ENCODE peak calls at places on chromosomes 6 and 20, in eight cellular contexts. One of them, this sample, is unnamed.

GRCh38 chr6:137883400-137883888 is 16.4 kb downstream of the TNFAIP3 start:
- DNase-seq in left ventricle myocardium inferior: peak; percentile 30
- DNase-seq in endothelial cell of umbilical vein: peak; percentile 79
- DNase-seq in K562: no peak
- DNase-seq in stomach: no peak
- DNase-seq in PC-9: no peak
- DNase-seq in tibial artery: no peak
- DNase-seq in ovary: no peak
- DNase-seq in this sample: no peak

GRCh38 chr6:35185971-35186370 is 27.8 kb upstream of the SCUBE3 start:
- DNase-seq in K562: no peak
- DNase-seq in endothelial cell of umbilical vein: no peak
- DNase-seq in PC-9: no peak
- DNase-seq in tibial artery: no peak
- DNase-seq in stomach: no peak
- DNase-seq in ovary: no peak
- DNase-seq in left ventricle myocardium inferior: no peak
- DNase-seq in this sample: no peak

GRCh38 chr6:151161363-151161762 is 78.4 kb upstream of the AKAP12 start:
- DNase-seq in endothelial cell of umbilical vein: no peak
- DNase-seq in K562: no peak
- DNase-seq in ovary: no peak
- DNase-seq in PC-9: no peak
- DNase-seq in stomach: no peak
- DNase-seq in tibial artery: no peak
- DNase-seq in left ventricle myocardium inferior: no peak
- DNase-seq in this sample: no peak

GRCh38 chr6:140441256-140441655 is 1066.8 kb upstream of the CITED2 start:
- DNase-seq in tibial artery: peak; percentile 67
- DNase-seq in endothelial cell of umbilical vein: peak; percentile 57
- DNase-seq in stomach: peak; percentile 46
- DNase-seq in PC-9: no peak
- DNase-seq in K562: no peak
- DNase-seq in left ventricle myocardium inferior: peak; percentile 46
- DNase-seq in ovary: peak; percentile 46
- DNase-seq in this sample: peak; percentile 43

GRCh38 chr6:167116109-167116837 is 6.6 kb upstream of the CCR6 start:
- DNase-seq in PC-9: no peak
- DNase-seq in stomach: no peak
- DNase-seq in left ventricle myocardium inferior: no peak
- DNase-seq in endothelial cell of umbilical vein: no peak
- DNase-seq in tibial artery: no peak
- DNase-seq in K562: no peak
- DNase-seq in ovary: peak; percentile 60
- DNase-seq in this sample: peak; percentile 48

GRCh38 chr20:53942121-53942816 is 128.1 kb downstream of the BCAS1 start:
- DNase-seq in tibial artery: no peak
- DNase-seq in stomach: no peak
- DNase-seq in K562: no peak
- DNase-seq in left ventricle myocardium inferior: no peak
- DNase-seq in endothelial cell of umbilical vein: peak; percentile 28
- DNase-seq in PC-9: no peak
- DNase-seq in ovary: no peak
- DNase-seq in this sample: no peak

GRCh38 chr6:158500016-158500735 is 59.7 kb upstream of the TMEM181 start:
- DNase-seq in PC-9: no peak
- DNase-seq in endothelial cell of umbilical vein: no peak
- DNase-seq in stomach: no peak
- DNase-seq in left ventricle myocardium inferior: no peak
- DNase-seq in ovary: no peak
- DNase-seq in tibial artery: no peak
- DNase-seq in K562: no peak
- DNase-seq in this sample: no peak

GRCh38 chr6:163181666-163182180 is 232.8 kb upstream of the QKI start:
- DNase-seq in ovary: no peak
- DNase-seq in endothelial cell of umbilical vein: no peak
- DNase-seq in tibial artery: no peak
- DNase-seq in K562: no peak
- DNase-seq in left ventricle myocardium inferior: no peak
- DNase-seq in PC-9: no peak
- DNase-seq in stomach: no peak
- DNase-seq in this sample: no peak

GRCh38 chr6:16688984-16689636 is 72.2 kb downstream of the ATXN1 start:
- DNase-seq in endothelial cell of umbilical vein: peak; percentile 94
- DNase-seq in tibial artery: no peak
- DNase-seq in left ventricle myocardium inferior: no peak
- DNase-seq in stomach: no peak
- DNase-seq in K562: no peak
- DNase-seq in PC-9: peak; percentile 38
- DNase-seq in ovary: no peak
- DNase-seq in this sample: no peak

GRCh38 chr20:32780749-32781402 is 18.7 kb downstream of the DNMT3B start:
- DNase-seq in left ventricle myocardium inferior: no peak
- DNase-seq in stomach: no peak
- DNase-seq in endothelial cell of umbilical vein: no peak
- DNase-seq in tibial artery: no peak
- DNase-seq in K562: no peak
- DNase-seq in ovary: no peak
- DNase-seq in PC-9: no peak
- DNase-seq in this sample: no peak

GRCh38 chr6:31477521-31477920 is 20.4 kb upstream of the MICB start:
- DNase-seq in PC-9: no peak
- DNase-seq in left ventricle myocardium inferior: no peak
- DNase-seq in endothelial cell of umbilical vein: no peak
- DNase-seq in tibial artery: no peak
- DNase-seq in stomach: no peak
- DNase-seq in K562: no peak
- DNase-seq in ovary: no peak
- DNase-seq in this sample: no peak

GRCh38 chr20:47493175-47493953 is 8.3 kb upstream of the NCOA3 start:
- DNase-seq in tibial artery: peak; percentile 94
- DNase-seq in PC-9: peak; percentile 94
- DNase-seq in stomach: peak; percentile 94
- DNase-seq in ovary: peak; percentile 93
- DNase-seq in left ventricle myocardium inferior: peak; percentile 92
- DNase-seq in endothelial cell of umbilical vein: peak; percentile 49
- DNase-seq in K562: peak; percentile 53
- DNase-seq in this sample: peak; percentile 94

GRCh38 chr6:144284753-144285547 is at the start of gene UTRN:
- DNase-seq in endothelial cell of umbilical vein: peak; percentile 83
- DNase-seq in K562: peak; percentile 45
- DNase-seq in left ventricle myocardium inferior: peak; percentile 85
- DNase-seq in ovary: peak; percentile 75
- DNase-seq in stomach: peak; percentile 75
- DNase-seq in PC-9: peak; percentile 68
- DNase-seq in tibial artery: peak; percentile 91
- DNase-seq in this sample: peak; percentile 83

GRCh38 chr20:61500791-61501321 is 248.8 kb downstream of the CDH4 start:
- DNase-seq in tibial artery: no peak
- DNase-seq in stomach: no peak
- DNase-seq in PC-9: no peak
- DNase-seq in left ventricle myocardium inferior: no peak
- DNase-seq in endothelial cell of umbilical vein: no peak
- DNase-seq in ovary: no peak
- DNase-seq in K562: no peak
- DNase-seq in this sample: no peak

GRCh38 chr6:110221738-110222137 is 41.5 kb downstream of the CDC40 start:
- DNase-seq in tibial artery: no peak
- DNase-seq in ovary: no peak
- DNase-seq in PC-9: no peak
- DNase-seq in stomach: no peak
- DNase-seq in left ventricle myocardium inferior: no peak
- DNase-seq in endothelial cell of umbilical vein: no peak
- DNase-seq in K562: no peak
- DNase-seq in this sample: no peak

GRCh38 chr20:34004227-34004626 is 10.5 kb downstream of the RALY start:
- DNase-seq in tibial artery: no peak
- DNase-seq in stomach: no peak
- DNase-seq in ovary: no peak
- DNase-seq in left ventricle myocardium inferior: no peak
- DNase-seq in PC-9: no peak
- DNase-seq in K562: no peak
- DNase-seq in endothelial cell of umbilical vein: no peak
- DNase-seq in this sample: no peak

GRCh38 chr20:24032412-24032898 is 43.9 kb upstream of the GGTLC1 start:
- DNase-seq in tibial artery: no peak
- DNase-seq in left ventricle myocardium inferior: no peak
- DNase-seq in ovary: no peak
- DNase-seq in stomach: no peak
- DNase-seq in K562: no peak
- DNase-seq in endothelial cell of umbilical vein: no peak
- DNase-seq in PC-9: no peak
- DNase-seq in this sample: no peak

DNA sequence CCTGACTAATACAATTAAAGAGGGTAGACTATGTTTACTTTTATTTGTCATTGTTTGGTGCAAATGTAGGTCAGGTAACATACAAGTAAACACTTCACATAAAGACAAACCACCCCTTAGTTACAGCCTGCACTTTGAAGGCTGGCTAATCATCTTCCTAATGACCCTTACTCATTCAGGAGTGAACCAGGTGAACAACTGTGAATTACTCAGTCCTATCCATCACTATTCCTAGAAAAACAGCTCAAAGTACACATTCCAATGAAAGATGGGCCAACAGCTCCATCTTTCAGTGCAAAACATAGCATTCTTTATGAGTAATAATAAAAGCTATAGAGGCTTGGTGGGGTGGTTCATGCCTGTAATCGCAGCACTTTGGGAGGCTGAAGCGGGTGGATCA is 78.2 kb downstream of the FRK start:
- DNase-seq in PC-9: no peak
- DNase-seq in stomach: no peak
- DNase-seq in tibial artery: no peak
- DNase-seq in endothelial cell of umbilical vein: no peak
- DNase-seq in K562: no peak
- DNase-seq in ovary: no peak
- DNase-seq in left ventricle myocardium inferior: no peak
- DNase-seq in this sample: no peak
- TF ChIP-seq CTCF in PC-9: no peak
- TF ChIP-seq CTCF in stomach: no peak
- TF ChIP-seq CTCF in tibial artery: no peak
- TF ChIP-seq CTCF in endothelial cell of umbilical vein: no peak
- TF ChIP-seq CTCF in K562: no peak
- TF ChIP-seq CTCF in ovary: no peak
- TF ChIP-seq CTCF in left ventricle myocardium inferior: no peak
- TF ChIP-seq CTCF in this sample: no peak

GRCh38 chr6:42278131-42278853 is 60.6 kb upstream of the MRPS10 start:
- DNase-seq in K562: no peak
- DNase-seq in ovary: no peak
- DNase-seq in stomach: no peak
- DNase-seq in tibial artery: no peak
- DNase-seq in endothelial cell of umbilical vein: no peak
- DNase-seq in PC-9: no peak
- DNase-seq in left ventricle myocardium inferior: no peak
- DNase-seq in this sample: no peak
- H3K27ac ChIP-seq in K562: no peak overlapping the region
- H3K27ac ChIP-seq in ovary: no peak overlapping the region
- H3K27ac ChIP-seq in stomach: peak overlapping the region; percentile 9
- H3K27ac ChIP-seq in tibial artery: no peak overlapping the region
- H3K27ac ChIP-seq in endothelial cell of umbilical vein: no peak overlapping the region
- H3K27ac ChIP-seq in PC-9: no peak overlapping the region
- H3K27ac ChIP-seq in left ventricle myocardium inferior: peak overlapping the region; percentile 66
- H3K27ac ChIP-seq in this sample: no peak overlapping the region

GRCh38 chr20:40706977-40707582 is 18.0 kb upstream of the MAFB start:
- DNase-seq in left ventricle myocardium inferior: no peak
- DNase-seq in stomach: no peak
- DNase-seq in tibial artery: no peak
- DNase-seq in K562: no peak
- DNase-seq in ovary: no peak
- DNase-seq in PC-9: no peak
- DNase-seq in endothelial cell of umbilical vein: no peak
- DNase-seq in this sample: peak; percentile 12
- TF ChIP-seq CTCF in left ventricle myocardium inferior: no peak
- TF ChIP-seq CTCF in stomach: no peak
- TF ChIP-seq CTCF in tibial artery: no peak
- TF ChIP-seq CTCF in K562: no peak
- TF ChIP-seq CTCF in ovary: no peak
- TF ChIP-seq CTCF in PC-9: no peak
- TF ChIP-seq CTCF in endothelial cell of umbilical vein: no peak
- TF ChIP-seq CTCF in this sample: peak; percentile 36

DNA sequence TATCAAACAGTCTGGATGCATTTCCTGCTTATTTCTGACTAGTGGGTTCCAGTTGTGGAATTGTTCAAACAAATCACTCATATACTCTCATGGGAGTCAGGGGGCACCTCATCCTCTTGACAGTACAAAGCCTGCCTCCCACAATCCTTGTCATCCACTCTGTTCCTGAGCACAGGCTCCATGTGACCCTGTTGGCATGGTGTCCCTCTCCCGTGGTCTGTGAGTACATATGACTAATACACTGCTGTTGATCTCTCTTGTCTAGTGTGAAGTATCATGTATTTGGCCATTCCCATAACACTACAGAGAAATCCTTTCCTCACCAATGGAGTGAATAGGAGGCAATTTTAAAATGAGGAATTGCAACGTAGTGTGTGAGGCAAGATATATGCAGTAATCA is 185.3 kb downstream of the OGFRL1 start:
- DNase-seq in ovary: no peak
- DNase-seq in stomach: no peak
- DNase-seq in K562: no peak
- DNase-seq in left ventricle myocardium inferior: peak; percentile 29
- DNase-seq in PC-9: no peak
- DNase-seq in tibial artery: peak; percentile 88
- DNase-seq in endothelial cell of umbilical vein: peak; percentile 70
- DNase-seq in this sample: peak; percentile 27
- H3K27ac ChIP-seq in ovary: no peak overlapping the region
- H3K27ac ChIP-seq in stomach: peak overlapping the region; percentile 27
- H3K27ac ChIP-seq in K562: no peak overlapping the region
- H3K27ac ChIP-seq in left ventricle myocardium inferior: no peak overlapping the region
- H3K27ac ChIP-seq in PC-9: no peak overlapping the region
- H3K27ac ChIP-seq in tibial artery: no peak overlapping the region
- H3K27ac ChIP-seq in endothelial cell of umbilical vein: no peak overlapping the region
- H3K27ac ChIP-seq in this sample: no peak overlapping the region

DNA sequence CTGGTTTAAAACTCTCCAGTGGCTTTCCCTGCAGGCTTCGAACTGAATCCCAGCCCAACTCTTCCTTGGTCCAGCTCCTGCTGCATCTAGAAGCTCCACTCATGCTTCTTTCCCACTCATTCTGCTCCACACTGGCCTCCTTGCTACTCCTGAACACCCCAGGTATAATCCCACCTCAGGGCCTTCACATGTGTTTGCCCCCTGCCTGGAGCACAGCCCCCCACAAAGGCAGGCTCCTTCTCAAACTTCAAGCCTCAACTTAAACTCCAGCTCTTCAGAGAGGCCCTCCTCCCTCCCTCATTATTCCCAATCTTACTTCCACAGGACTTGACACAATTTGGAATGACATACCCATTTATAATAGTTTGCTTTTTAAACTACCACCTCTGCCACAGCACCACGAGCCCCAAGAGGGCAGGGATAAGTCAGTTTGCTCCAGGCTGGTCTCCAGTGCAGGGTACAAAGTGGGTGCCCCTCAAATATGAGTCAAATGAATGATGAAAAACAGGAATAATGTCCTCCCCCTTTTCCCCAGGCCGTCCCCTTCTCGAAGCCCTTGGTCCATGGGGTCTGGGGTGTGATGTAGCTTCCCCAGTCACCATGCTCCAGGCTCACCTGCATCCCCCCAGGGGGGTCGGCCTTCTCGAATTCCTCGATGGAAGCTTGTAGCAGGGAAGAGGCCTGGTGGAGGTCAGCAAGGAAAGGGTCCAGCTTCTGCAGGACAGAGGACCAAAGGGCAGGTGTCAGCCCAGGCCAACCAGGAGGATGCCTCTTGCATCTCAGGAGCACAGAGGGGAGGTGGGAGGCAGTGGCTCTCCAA is 37.4 kb downstream of the KIAA1755 start:
- DNase-seq in endothelial cell of umbilical vein: no peak
- DNase-seq in ovary: no peak
- DNase-seq in tibial artery: peak; percentile 40
- DNase-seq in K562: no peak
- DNase-seq in stomach: no peak
- DNase-seq in PC-9: no peak
- DNase-seq in left ventricle myocardium inferior: no peak
- DNase-seq in this sample: no peak
- TF ChIP-seq CTCF in endothelial cell of umbilical vein: no peak
- TF ChIP-seq CTCF in ovary: no peak
- TF ChIP-seq CTCF in tibial artery: no peak
- TF ChIP-seq CTCF in K562: no peak
- TF ChIP-seq CTCF in stomach: no peak
- TF ChIP-seq CTCF in PC-9: peak; percentile 60
- TF ChIP-seq CTCF in left ventricle myocardium inferior: peak; percentile 34
- TF ChIP-seq CTCF in this sample: no peak